ENCODE peak calls at places on chromosome 12, in eight cellular contexts. L is uterus, F is A549, J is K562, Y is adrenal gland, I is testis, G is IMR-90, X is H54. O is an unnamed sample.

GRCh38 chr12:80745851-80746250 is 29.1 kb downstream of the MYF5 start:
- DNase-seq in X (no peak), I (no peak), F (no peak), Y (no peak), G (no peak), J (no peak), L (no peak), O (no peak)

GRCh38 chr12:23950775-23951391 is 1.4 kb upstream of the SOX5 start:
- DNase-seq in Y (no peak), I (peak), X (no peak), G (peak), F (no peak), J (peak), L (peak), O (no peak)

GRCh38 chr12:57898308-57898970 is 42.9 kb upstream of the ATP23 start:
- DNase-seq in G (peak), J (no peak), X (no peak), Y (no peak), F (no peak), L (no peak), I (no peak), O (no peak)

GRCh38 chr12:53051058-53051880 is 1.4 kb downstream of the TNS2 start:
- DNase-seq in F (peak), J (peak), Y (peak), I (peak), G (peak), X (no peak), L (peak), O (no peak)

GRCh38 chr12:66584673-66585072 is 94.2 kb downstream of the GRIP1 start:
- DNase-seq in J (no peak), G (no peak), L (no peak), Y (no peak), I (no peak), X (peak), F (peak), O (no peak)

GRCh38 chr12:52165096-52165855 is 26.5 kb downstream of the KRT80 start:
- DNase-seq in I (no peak), G (no peak), X (no peak), L (no peak), Y (no peak), F (no peak), J (no peak), O (no peak)

GRCh38 chr12:75444444-75445136 is 36.0 kb upstream of the GLIPR1 start:
- DNase-seq in X (peak), F (peak), G (peak), Y (peak), I (no peak), J (no peak), L (no peak), O (no peak)

GRCh38 chr12:10395390-10395998 is 5.7 kb upstream of the KLRK1 start:
- DNase-seq in Y (peak), G (peak), X (peak), J (no peak), L (no peak), F (peak), I (no peak), O (no peak)

GRCh38 chr12:113239811-113240331 is 18.6 kb downstream of the TPCN1 start:
- DNase-seq in G (no peak), L (no peak), I (no peak), F (no peak), J (no peak), X (no peak), Y (peak), O (no peak)

GRCh38 chr12:104737113-104737512 is 221.0 kb downstream of the SLC41A2 start:
- DNase-seq in L (no peak), X (no peak), G (no peak), J (no peak), Y (no peak), I (no peak), F (no peak), O (no peak)

GRCh38 chr12:80837342-80837978 is 100.3 kb downstream of the LIN7A start:
- DNase-seq in F (peak), I (peak), G (peak), Y (peak), L (peak), J (no peak), X (peak), O (peak)

GRCh38 chr12:94148841-94149780 is 734 bp downstream of the PLXNC1 start:
- DNase-seq in Y (peak), X (no peak), J (no peak), G (peak), F (peak), L (no peak), I (peak), O (peak)

GRCh38 chr12:4975574-4975973 is 65.9 kb downstream of the KCNA1 start:
- DNase-seq in F (peak), Y (no peak), J (peak), X (no peak), G (no peak), L (no peak), I (peak), O (no peak)

GRCh38 chr12:88650715-88651114 is 70.4 kb upstream of the KITLG start:
- DNase-seq in G (peak), Y (no peak), L (no peak), I (no peak), F (peak), J (no peak), X (no peak), O (no peak)

GRCh38 chr12:124940143-124940392 is 25.6 kb upstream of the UBC start:
- DNase-seq in G (no peak), I (no peak), J (no peak), Y (no peak), F (no peak), X (peak), L (no peak), O (no peak)

GRCh38 chr12:62655524-62656160 is 189.0 kb downstream of the MON2 start:
- DNase-seq in I (no peak), Y (no peak), L (no peak), F (no peak), X (no peak), G (no peak), J (no peak), O (no peak)

GRCh38 chr12:124952295-124952694 is 36.6 kb downstream of the DHX37 start:
- DNase-seq in X (no peak), G (no peak), Y (no peak), F (no peak), L (no peak), J (no peak), I (no peak), O (no peak)

GRCh38 chr12:42091769-42092168 is 52.9 kb downstream of the GXYLT1 start:
- DNase-seq in G (peak), F (no peak), L (no peak), J (no peak), X (no peak), I (no peak), Y (no peak), O (peak)

GRCh38 chr12:23221066-23221465 is 596.1 kb downstream of the ETNK1 start:
- DNase-seq in Y (no peak), J (peak), I (peak), G (no peak), X (no peak), F (no peak), L (no peak), O (no peak)

GRCh38 chr12:43762596-43762995 is 3.8 kb downstream of the IRAK4 start:
- DNase-seq in L (no peak), I (no peak), Y (no peak), X (no peak), F (no peak), J (no peak), G (no peak), O (no peak)

GRCh38 chr12:23659151-23659550 is 290.3 kb downstream of the SOX5 start:
- DNase-seq in I (no peak), Y (no peak), J (no peak), L (no peak), G (no peak), X (no peak), F (no peak), O (no peak)

GRCh38 chr12:72872488-72872887 is 600.3 kb downstream of the TRHDE start:
- DNase-seq in L (no peak), G (no peak), I (no peak), Y (no peak), X (no peak), F (no peak), J (no peak), O (no peak)

GRCh38 chr12:39892146-39892545 is 213.7 kb downstream of the SLC2A13 start:
- DNase-seq in G (no peak), X (no peak), Y (peak), F (no peak), J (no peak), I (no peak), L (no peak), O (no peak)

GRCh38 chr12:89379839-89380467 is 27.7 kb upstream of the DUSP6 start:
- DNase-seq in F (no peak), I (no peak), Y (no peak), L (no peak), X (no peak), J (no peak), G (no peak), O (no peak)

GRCh38 chr12:56634242-56634836 is 4.2 kb upstream of the BAZ2A start:
- DNase-seq in X (no peak), L (peak), Y (peak), I (peak), J (peak), G (no peak), F (peak), O (peak)

GRCh38 chr12:77124767-77125166 is 59.4 kb upstream of the E2F7 start:
- DNase-seq in I (no peak), Y (no peak), F (no peak), G (peak), L (no peak), X (no peak), J (no peak), O (no peak)

GRCh38 chr12:41302979-41303403 is 114.9 kb downstream of the PDZRN4 start:
- DNase-seq in G (no peak), I (no peak), F (no peak), L (no peak), Y (no peak), X (no peak), J (no peak), O (no peak)

GRCh38 chr12:108117163-108117849 is 11.8 kb upstream of the WSCD2 start:
- DNase-seq in G (no peak), J (peak), Y (no peak), F (peak), X (no peak), L (no peak), I (no peak), O (peak)

GRCh38 chr12:56299308-56299852 is 750 bp downstream of the CS start:
- DNase-seq in Y (peak), I (no peak), G (peak), F (peak), J (peak), L (no peak), X (no peak), O (peak)

GRCh38 chr12:128381961-128382360 is 115.0 kb downstream of the TMEM132C start:
- DNase-seq in G (no peak), X (no peak), I (no peak), L (no peak), J (no peak), F (no peak), Y (no peak), O (no peak)

GRCh38 chr12:51218607-51219161 is 822 bp upstream of the POU6F1 start:
- DNase-seq in F (peak), J (peak), I (no peak), L (no peak), G (no peak), Y (no peak), X (no peak), O (peak)

GRCh38 chr12:92558241-92558773 is 144.5 kb upstream of the PLEKHG7 start:
- DNase-seq in L (no peak), I (no peak), X (no peak), F (no peak), Y (no peak), J (no peak), G (no peak), O (no peak)

GRCh38 chr12:92557422-92557724 is 145.4 kb upstream of the PLEKHG7 start:
- DNase-seq in X (no peak), G (no peak), I (no peak), F (no peak), J (no peak), Y (no peak), L (no peak), O (no peak)

GRCh38 chr12:92556141-92556540 is 146.6 kb upstream of the PLEKHG7 start:
- DNase-seq in Y (no peak), G (no peak), J (no peak), I (no peak), F (no peak), X (no peak), L (no peak), O (no peak)

GRCh38 chr12:92558806-92559205 is 144.0 kb upstream of the PLEKHG7 start:
- DNase-seq in J (no peak), X (no peak), L (no peak), F (no peak), G (peak), I (no peak), Y (no peak), O (no peak)

DNA sequence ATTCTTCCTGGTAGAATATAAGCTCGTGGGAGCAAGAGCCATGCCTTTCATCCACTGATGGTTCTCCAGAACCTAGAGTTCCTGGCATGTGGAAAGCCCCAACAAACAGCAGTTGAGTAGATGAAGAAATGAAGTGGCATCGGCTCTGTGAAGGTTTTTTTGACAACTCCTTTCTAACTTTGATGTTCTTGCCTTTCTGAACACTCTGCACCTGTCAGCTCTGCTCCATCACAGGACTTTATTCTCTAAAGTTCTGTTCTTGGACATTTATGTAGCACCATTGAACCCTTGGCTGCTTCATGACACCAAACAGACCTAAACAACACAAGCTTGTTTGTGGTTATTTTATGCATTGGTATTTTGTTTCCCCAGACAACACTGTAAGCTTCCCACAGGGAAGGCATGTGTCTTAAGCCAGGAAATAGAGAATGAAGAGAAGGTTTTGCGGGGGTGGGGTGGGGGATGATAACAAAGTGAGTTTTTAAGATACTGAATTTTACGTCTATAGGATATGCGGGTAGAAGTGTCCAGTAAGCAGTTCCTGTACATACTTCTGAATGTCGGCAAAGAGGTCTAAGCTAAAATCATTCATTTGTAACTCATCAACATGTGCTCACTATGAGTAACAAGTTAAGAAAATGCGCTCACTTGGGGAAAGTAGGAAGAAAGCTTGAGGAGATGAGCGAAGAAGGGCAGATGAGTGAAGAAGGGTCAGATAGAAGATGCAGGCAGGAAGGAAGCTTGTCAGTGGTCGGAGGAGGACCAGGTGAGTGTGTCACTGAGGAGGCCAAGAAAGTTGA is 146.0 kb upstream of the PLEKHG7 start:
- DNase-seq in Y (no peak), X (no peak), I (no peak), F (no peak), G (no peak), L (no peak), J (no peak), O (no peak)
- TF ChIP-seq POLR2A in Y (no peak), X (no peak), I (no peak), F (no peak), G (no peak), L (no peak), J (no peak), O (no peak)

DNA sequence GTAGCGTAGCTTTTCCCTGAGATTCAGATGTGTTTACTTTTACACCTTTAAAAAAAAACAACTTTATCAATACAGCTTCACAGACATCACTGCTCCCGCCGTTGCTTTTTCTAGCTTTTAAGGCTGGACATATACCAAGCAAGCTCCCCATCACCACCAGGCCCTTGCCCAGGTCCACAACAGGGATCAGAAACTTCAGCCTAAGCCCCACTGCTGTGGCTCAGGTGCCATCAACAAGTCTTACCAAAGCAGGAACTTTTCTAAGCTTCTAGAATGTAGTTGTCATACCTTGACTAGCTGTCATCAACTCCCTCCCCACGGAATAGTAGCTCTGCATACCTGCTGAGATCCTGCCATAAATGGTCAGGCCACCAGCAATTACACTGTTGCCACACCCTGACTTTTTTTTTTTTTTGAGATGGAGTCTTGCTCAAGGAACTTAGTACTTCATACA is 20.0 kb upstream of the ADIPOR2 start:
- DNase-seq in L (no peak), G (no peak), Y (no peak), I (no peak), X (no peak), F (no peak), J (no peak), O (no peak)
- TF ChIP-seq POLR2A in L (no peak), G (no peak), Y (no peak), I (no peak), X (no peak), F (no peak), J (no peak), O (no peak)

GRCh38 chr12:15688838-15689237 is 100.3 kb downstream of the EPS8 start:
- DNase-seq in J (no peak), Y (no peak), L (no peak), G (no peak), I (no peak), X (no peak), F (no peak), O (peak)

GRCh38 chr12:15689751-15690191 is 99.4 kb downstream of the EPS8 start:
- DNase-seq in Y (no peak), J (no peak), L (no peak), G (no peak), F (peak), X (no peak), I (no peak), O (peak)

GRCh38 chr12:15688202-15688736 is 100.9 kb downstream of the EPS8 start:
- DNase-seq in G (no peak), Y (peak), X (peak), F (peak), J (no peak), I (peak), L (no peak), O (peak)

GRCh38 chr12:15691372-15691771 is 97.8 kb downstream of the EPS8 start:
- DNase-seq in Y (no peak), G (no peak), F (no peak), I (no peak), X (no peak), L (no peak), J (no peak), O (no peak)

DNA sequence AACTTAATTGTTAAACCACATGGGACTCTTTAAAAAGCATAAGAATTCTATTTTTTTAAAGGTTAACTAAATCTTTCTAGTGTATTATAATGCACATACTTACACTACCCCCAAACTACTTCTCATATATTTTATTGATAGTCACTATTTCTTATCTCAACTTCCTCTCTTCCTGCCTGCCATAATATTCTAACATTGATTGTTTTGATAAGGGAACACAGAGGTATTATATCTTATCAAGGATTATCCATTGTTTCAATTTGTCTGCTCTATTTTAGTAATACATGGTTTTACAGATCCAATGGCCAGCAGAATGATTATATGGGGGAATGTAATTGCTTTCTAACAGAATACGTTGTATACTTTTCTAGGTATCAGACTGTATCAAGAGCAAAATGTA is 98.9 kb downstream of the EPS8 start:
- DNase-seq in I (no peak), J (no peak), G (no peak), Y (no peak), F (no peak), X (no peak), L (no peak), O (no peak)
- TF ChIP-seq POLR2A in I (no peak), J (no peak), G (no peak), Y (no peak), F (no peak), X (no peak), L (no peak), O (no peak)

GRCh38 chr12:20006856-20007255 is 361.5 kb upstream of the PDE3A start:
- DNase-seq in Y (no peak), G (no peak), L (no peak), J (no peak), I (no peak), F (no peak), X (no peak), O (no peak)
- TF ChIP-seq POLR2A in Y (no peak), G (no peak), L (no peak), J (no peak), I (no peak), F (no peak), X (no peak), O (no peak)

GRCh38 chr12:68331869-68332725 is at the start of gene MDM1:
- DNase-seq in F (peak), J (peak), G (peak), X (peak), I (peak), L (peak), Y (peak), O (peak)
- TF ChIP-seq POLR2A in F (peak), J (peak), G (no peak), X (peak), I (no peak), L (no peak), Y (no peak), O (peak)

DNA sequence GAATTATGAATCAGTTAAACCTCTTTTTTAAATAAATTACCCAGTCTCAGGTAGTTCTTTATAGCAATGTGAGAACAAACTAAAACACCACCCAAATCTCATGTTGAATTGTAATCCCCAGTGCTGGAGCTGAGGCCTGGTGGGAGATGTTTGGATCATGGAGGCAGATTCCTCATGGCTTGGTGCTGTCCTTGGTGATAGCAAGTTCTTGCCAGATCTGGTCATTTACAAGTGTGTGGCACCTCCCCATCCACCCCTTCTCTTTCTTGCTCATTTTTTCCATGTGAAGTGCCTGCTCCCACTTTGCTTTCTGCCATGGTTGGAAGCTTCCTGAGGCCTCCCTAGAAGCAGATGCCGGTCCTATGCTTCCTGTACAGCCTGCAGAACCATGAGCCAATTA is 102.1 kb upstream of the ANO4 start:
- DNase-seq in G (no peak), X (no peak), Y (no peak), F (no peak), J (no peak), L (no peak), I (no peak), O (no peak)
- TF ChIP-seq POLR2A in G (no peak), X (no peak), Y (no peak), F (no peak), J (no peak), L (no peak), I (no peak), O (no peak)